ENCODE peak calls at places on chromosomes 1 and 21, in nine cellular contexts. C is neural crest cell, Y is RWPE1, H is MCF 10A, D is neural progenitor cell, B is tibial nerve, N is tibial artery, Q is stomach, M is lower lobe of right lung. X is an unnamed sample.

GRCh38 chr21:44454747-44455523 is at the start of gene LRRC3:
- DNase-seq in D (peak; percentile 99), M (peak; percentile 93), C (peak; percentile 81), B (peak; percentile 59), Q (peak; percentile 88), H (no peak), Y (peak; percentile 95), N (peak; percentile 85), X (peak; percentile 94)

GRCh38 chr1:162028726-162029125 is 5.1 kb upstream of the OLFML2B start:
- DNase-seq in M (no peak), C (no peak), D (no peak), H (no peak), Q (no peak), N (no peak), Y (no peak), B (no peak), X (no peak)

GRCh38 chr1:107530543-107530942 is 389.7 kb downstream of the NTNG1 start:
- DNase-seq in Y (peak; percentile 41), B (no peak), H (peak; percentile 67), M (no peak), C (no peak), N (no peak), D (no peak), Q (no peak), X (no peak)

GRCh38 chr1:114756009-114756892 is 1.5 kb downstream of the CSDE1 start:
- DNase-seq in N (no peak), B (no peak), Q (no peak), C (no peak), D (no peak), H (no peak), M (no peak), Y (peak; percentile 21), X (no peak)

GRCh38 chr1:205741681-205742080 is 8.3 kb downstream of the NUCKS1 start:
- DNase-seq in C (no peak), D (no peak), B (no peak), M (no peak), N (no peak), H (no peak), Y (no peak), Q (no peak), X (no peak)

GRCh38 chr1:218521414-218522169 is 176.5 kb downstream of the TGFB2 start:
- DNase-seq in Y (peak; percentile 17), D (peak; percentile 52), C (peak; percentile 44), B (peak; percentile 21), M (peak; percentile 47), Q (peak; percentile 63), N (peak; percentile 54), H (peak; percentile 92), X (no peak)

GRCh38 chr1:86872086-86872485 is 41.8 kb downstream of the SELENOF start:
- DNase-seq in D (no peak), M (no peak), B (no peak), Q (no peak), C (no peak), Y (no peak), H (no peak), N (no peak), X (no peak)

GRCh38 chr1:202134645-202135172 is 9.8 kb downstream of the ARL8A start:
- DNase-seq in C (no peak), B (no peak), D (no peak), M (no peak), N (no peak), Y (no peak), H (no peak), Q (no peak), X (no peak)

GRCh38 chr1:198754670-198755069 is 115.8 kb downstream of the PTPRC start:
- DNase-seq in C (no peak), Y (no peak), H (no peak), D (no peak), N (no peak), B (no peak), M (no peak), Q (no peak), X (no peak)

GRCh38 chr1:32619701-32620485 is 30.5 kb downstream of the ZBTB8OS start:
- DNase-seq in N (no peak), Y (no peak), B (no peak), Q (no peak), D (no peak), H (peak; percentile 20), M (no peak), C (no peak), X (no peak)

GRCh38 chr1:186500804-186501203 is 39.9 kb upstream of the PDC start:
- DNase-seq in H (no peak), C (no peak), M (no peak), D (no peak), Y (peak; percentile 23), B (no peak), Q (no peak), N (no peak), X (no peak)

GRCh38 chr1:9204156-9204720 is 30.3 kb upstream of the H6PD start:
- DNase-seq in N (no peak), D (no peak), B (no peak), H (no peak), M (no peak), Q (no peak), Y (no peak), C (no peak), X (no peak)

GRCh38 chr1:153539395-153540093 is 1.2 kb downstream of the S100A5 start:
- DNase-seq in D (no peak), N (no peak), Q (no peak), H (no peak), C (no peak), M (no peak), Y (no peak), B (no peak), X (no peak)

GRCh38 chr1:189659731-189660130 is 817.9 kb downstream of the BRINP3 start:
- DNase-seq in C (no peak), D (no peak), Q (no peak), N (no peak), Y (peak; percentile 67), H (peak; percentile 51), M (no peak), B (no peak), X (no peak)

GRCh38 chr1:216531308-216532239 is 108.3 kb upstream of the USH2A start:
- DNase-seq in D (no peak), Q (no peak), M (no peak), H (no peak), C (no peak), Y (peak; percentile 13), B (no peak), N (no peak), X (no peak)

GRCh38 chr1:121538943-121539575 is 354.3 kb downstream of the SRGAP2C start:
- DNase-seq in Y (peak; percentile 37), Q (no peak), C (no peak), D (no peak), H (peak; percentile 63), N (no peak), B (no peak), M (no peak), X (no peak)

DNA sequence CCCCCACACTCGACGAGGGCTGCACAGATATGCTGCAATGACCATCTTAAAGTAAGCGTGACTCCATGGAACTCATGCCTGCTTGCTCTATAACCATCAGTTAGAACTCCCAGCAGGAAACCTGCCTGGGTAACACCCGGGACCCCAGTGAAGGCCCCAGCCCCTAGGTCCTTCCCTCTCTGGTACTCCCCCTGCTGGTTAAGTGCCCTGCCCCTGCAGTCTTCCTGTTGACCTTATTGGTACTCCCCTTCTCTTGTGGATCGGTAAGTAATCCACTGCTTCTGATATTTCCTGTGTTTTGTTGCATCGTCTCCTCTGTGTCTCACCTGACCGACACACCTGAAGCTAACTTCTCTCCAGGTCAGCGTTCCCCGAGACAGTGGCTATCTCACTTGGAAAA is 104.8 kb upstream of the COG2 start:
- DNase-seq in B (no peak), C (no peak), N (no peak), Y (no peak), Q (no peak), H (no peak), M (no peak), D (peak; percentile 53), X (no peak)
- TF ChIP-seq CTCF in B (no peak), C (no peak), N (no peak), Y (no peak), Q (no peak), H (peak; percentile 6), M (no peak), D (peak; percentile 64), X (no peak)

DNA sequence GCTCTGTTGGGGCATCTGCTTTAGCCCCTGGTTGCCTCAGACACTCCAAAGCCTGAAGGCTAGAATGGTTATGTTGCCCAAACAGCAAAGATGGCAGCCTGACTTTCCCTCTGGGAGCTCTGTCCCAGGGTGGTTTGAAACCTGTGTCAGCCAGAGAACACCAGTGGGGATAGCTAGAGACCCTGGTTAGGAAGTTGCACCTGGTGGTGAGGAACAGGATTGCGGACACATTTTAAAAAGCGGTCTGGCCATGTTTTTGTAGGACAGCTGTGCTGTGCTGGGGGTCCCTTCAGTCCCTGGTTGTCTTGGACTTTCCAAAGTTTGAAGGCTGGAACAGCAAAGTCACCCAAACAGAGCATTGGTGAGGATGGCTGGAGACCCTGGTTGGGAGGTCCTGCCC is 87.8 kb downstream of the DNM3 start:
- DNase-seq in M (no peak), H (no peak), B (no peak), Q (no peak), Y (no peak), C (no peak), D (no peak), N (no peak), X (no peak)
- TF ChIP-seq CTCF in M (no peak), H (peak; percentile 11), B (no peak), Q (no peak), Y (no peak), C (peak; percentile 45), D (peak; percentile 26), N (no peak), X (peak; percentile 72)

DNA sequence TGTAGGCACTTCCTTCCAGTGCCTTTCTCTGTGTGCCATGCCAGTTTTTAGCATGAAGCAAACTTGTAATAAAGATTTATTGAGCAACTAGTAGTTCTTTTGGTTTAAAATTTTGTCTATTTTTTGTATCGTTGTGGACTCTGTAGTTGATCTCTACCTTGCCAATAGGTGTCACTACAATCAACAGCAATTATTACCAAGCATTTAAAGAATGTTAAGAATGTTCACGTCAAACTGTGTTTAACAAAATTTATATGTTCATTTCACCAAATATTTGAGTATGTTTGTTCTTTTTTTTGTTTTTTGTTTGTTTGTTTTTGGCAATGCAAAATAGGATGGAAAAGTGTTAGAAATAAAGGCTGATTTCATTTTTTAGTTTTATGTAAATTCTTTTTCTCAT is 208.1 kb downstream of the PATJ start:
- DNase-seq in H (peak; percentile 24), B (no peak), D (peak; percentile 13), M (no peak), N (no peak), Q (no peak), Y (peak; percentile 39), C (no peak), X (no peak)
- TF ChIP-seq CTCF in H (peak; percentile 32), B (no peak), D (peak; percentile 54), M (no peak), N (no peak), Q (no peak), Y (peak; percentile 32), C (peak; percentile 60), X (peak; percentile 6)

DNA sequence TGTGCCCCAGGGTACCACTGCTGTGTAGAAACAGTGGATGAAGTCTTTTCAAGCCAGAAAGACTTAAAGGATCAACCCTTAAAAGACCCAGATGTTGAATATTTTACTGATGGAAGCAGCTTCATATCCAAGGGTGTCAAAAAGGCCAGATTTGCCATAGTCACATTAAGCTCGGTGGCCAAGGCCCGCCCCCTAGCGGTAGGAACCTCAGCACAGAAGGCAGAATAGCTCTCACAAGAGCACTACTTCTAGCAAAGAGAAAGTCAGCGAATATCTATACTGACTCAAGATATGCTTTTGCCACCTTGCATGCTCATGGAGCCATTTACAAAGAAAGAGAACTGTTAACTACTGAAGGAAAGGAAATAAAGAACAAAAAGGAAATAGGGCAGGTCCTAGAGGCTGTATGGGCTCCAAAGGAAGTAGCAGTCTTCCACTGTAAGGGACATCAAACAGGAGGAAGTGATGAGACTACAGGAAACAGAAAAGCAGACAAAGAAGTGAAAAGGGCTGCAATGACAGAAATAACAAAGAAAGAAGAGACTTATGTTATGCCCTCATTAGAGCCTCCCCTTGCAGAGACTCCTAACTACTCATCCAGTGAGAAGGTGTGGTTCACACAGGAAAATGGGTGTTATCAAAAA is 90.5 kb downstream of the LIPI start:
- DNase-seq in D (peak; percentile 59), Y (peak; percentile 6), Q (peak; percentile 53), M (no peak), B (no peak), H (peak; percentile 66), C (peak; percentile 17), N (no peak), X (no peak)
- TF ChIP-seq CTCF in D (peak; percentile 82), Y (peak; percentile 67), Q (no peak), M (peak; percentile 50), B (no peak), H (peak; percentile 63), C (peak; percentile 55), N (no peak), X (peak; percentile 43)

X was measured in mesothelial cell of epicardium.